ENCODE peak calls at places on chromosome 19, in seven cellular contexts. C is lung, U is AG04450, T is ascending aorta, H is HL-60, S is Calu3, P is heart right ventricle. F is an unnamed sample.
A peak's percentile ranks its signal among the peaks of the same experiment; 100 is the strongest.

GRCh38 chr19:15320118-15320517 is 12.2 kb downstream of the BRD4 start:
- DNase-seq in S (no peak), C (no peak), T (no peak), U (peak; percentile 41), P (no peak), H (no peak), F (no peak)

GRCh38 chr19:53982611-53983010 is 8.8 kb upstream of the CACNG6 start:
- DNase-seq in S (peak; percentile 94), U (no peak), C (no peak), H (no peak), T (no peak), P (peak; percentile 67), F (no peak)

GRCh38 chr19:42542791-42543190 is 14.5 kb upstream of the CEACAM1 start:
- DNase-seq in T (no peak), S (no peak), P (no peak), C (no peak), U (no peak), H (no peak), F (no peak)

GRCh38 chr19:41599175-41599966 is 23.4 kb downstream of the CEACAM21 start:
- DNase-seq in T (no peak), S (no peak), P (no peak), C (no peak), H (no peak), U (no peak), F (no peak)

GRCh38 chr19:3803114-3803888 is 17.1 kb upstream of the MATK start:
- DNase-seq in P (no peak), S (no peak), U (no peak), H (no peak), T (no peak), C (no peak), F (no peak)

GRCh38 chr19:31263317-31263716 is 85.9 kb downstream of the TSHZ3 start:
- DNase-seq in S (no peak), U (no peak), T (no peak), C (no peak), H (no peak), P (no peak), F (no peak)

GRCh38 chr19:50835785-50836542 is 2.6 kb upstream of the KLK15 start:
- DNase-seq in P (peak; percentile 74), H (peak; percentile 54), C (peak; percentile 64), T (no peak), U (peak; percentile 4), S (peak; percentile 97), F (peak; percentile 93)

GRCh38 chr19:50377051-50377441 is 789 bp downstream of the NR1H2 start:
- DNase-seq in H (no peak), T (no peak), S (peak; percentile 50), U (no peak), C (no peak), P (no peak), F (no peak)

GRCh38 chr19:31963741-31964140 is 381.7 kb upstream of the ZNF507 start:
- DNase-seq in H (no peak), P (peak; percentile 32), C (no peak), T (no peak), U (no peak), S (no peak), F (no peak)

GRCh38 chr19:51131780-51132680 is 7.3 kb downstream of the SIGLEC9 start:
- DNase-seq in P (peak; percentile 60), H (peak; percentile 59), U (peak; percentile 42), T (peak; percentile 62), S (no peak), C (peak; percentile 78), F (peak; percentile 33)

GRCh38 chr19:13633109-13633508 is 126.8 kb upstream of the CACNA1A start:
- DNase-seq in S (peak; percentile 41), P (no peak), H (no peak), U (peak; percentile 57), T (no peak), C (no peak), F (no peak)

GRCh38 chr19:18340237-18340989 is at the start of gene PGPEP1:
- DNase-seq in T (peak; percentile 75), P (peak; percentile 82), U (no peak), H (peak; percentile 79), C (peak; percentile 61), S (peak; percentile 77), F (peak; percentile 92)

GRCh38 chr19:39709026-39709872 is 5.0 kb downstream of the LGALS14 start:
- DNase-seq in H (no peak), P (no peak), S (peak; percentile 33), C (no peak), T (no peak), U (no peak), F (no peak)

GRCh38 chr19:17333611-17334413 is 843 bp downstream of the ANO8 start:
- DNase-seq in H (peak; percentile 84), C (peak; percentile 53), P (no peak), S (peak; percentile 81), U (peak; percentile 33), T (no peak), F (peak; percentile 74)

GRCh38 chr19:23957660-23958281 is 43.1 kb downstream of the ZNF726 start:
- DNase-seq in P (no peak), U (peak; percentile 34), H (no peak), C (peak; percentile 60), S (no peak), T (no peak), F (no peak)

GRCh38 chr19:4870025-4870700 is 2.7 kb upstream of the PLIN3 start:
- DNase-seq in U (peak; percentile 66), T (peak; percentile 77), C (peak; percentile 57), H (peak; percentile 92), P (peak; percentile 30), S (peak; percentile 55), F (no peak)

GRCh38 chr19:13487985-13488384 is 18.3 kb downstream of the CACNA1A start:
- DNase-seq in P (no peak), H (no peak), T (no peak), S (no peak), U (no peak), C (no peak), F (no peak)

GRCh38 chr19:7161292-7161691 is 91.8 kb downstream of the ZNF557 start:
- DNase-seq in C (no peak), T (no peak), P (no peak), S (no peak), H (no peak), U (no peak), F (no peak)

GRCh38 chr19:6564393-6564792 is 26.6 kb downstream of the CD70 start:
- DNase-seq in U (no peak), C (no peak), T (no peak), S (no peak), P (no peak), H (no peak), F (peak; percentile 33)

GRCh38 chr19:34838753-34839431 is 65.9 kb upstream of the ZNF599 start:
- DNase-seq in C (no peak), T (no peak), H (no peak), S (no peak), P (peak; percentile 33), U (no peak), F (no peak)

GRCh38 chr19:22784051-22784450 is at the start of gene ZNF99:
- DNase-seq in U (no peak), S (no peak), T (peak; percentile 73), C (peak; percentile 43), H (no peak), P (peak; percentile 68), F (no peak)

GRCh38 chr19:12884926-12885748 is 1.9 kb downstream of the KLF1 start:
- DNase-seq in U (no peak), H (peak; percentile 96), C (peak; percentile 90), P (peak; percentile 71), T (peak; percentile 71), S (peak; percentile 87), F (peak; percentile 86)

DNA sequence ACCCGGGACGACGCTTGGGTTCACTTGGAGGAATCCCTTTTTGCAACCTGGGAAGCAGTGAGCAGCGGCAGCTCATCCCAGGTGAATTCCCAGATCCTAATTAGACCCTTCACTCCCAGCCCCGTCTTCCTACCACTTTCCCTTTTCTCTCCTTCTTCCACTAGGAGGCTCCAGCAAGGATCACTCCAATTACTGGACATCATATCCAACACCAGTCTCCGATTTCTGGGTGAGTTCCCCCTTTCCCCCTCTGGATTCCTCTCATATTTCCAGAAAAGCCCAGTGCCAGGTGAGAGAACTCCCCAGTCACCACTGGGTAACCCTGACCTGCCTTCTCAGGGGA is 17.1 kb upstream of the ZSCAN4 start:
- DNase-seq in H (no peak), S (no peak), C (no peak), T (no peak), P (no peak), U (no peak), F (no peak)
- TF ChIP-seq CTCF in H (no peak), S (no peak), C (no peak), T (no peak), P (peak; percentile 28), U (peak; percentile 12), F (no peak)

GRCh38 chr19:47794526-47794925 is 9.8 kb downstream of the TPRX1 start:
- DNase-seq in C (no peak), P (no peak), U (no peak), T (no peak), S (no peak), H (no peak), F (no peak)
- TF ChIP-seq CTCF in C (no peak), P (no peak), U (no peak), T (no peak), S (no peak), H (no peak), F (no peak)

GRCh38 chr19:33236696-33237390 is 11.2 kb upstream of the SLC7A10 start:
- DNase-seq in P (no peak), T (no peak), S (no peak), C (no peak), H (no peak), U (no peak), F (no peak)
- TF ChIP-seq CTCF in P (no peak), T (no peak), S (no peak), C (no peak), H (no peak), U (no peak), F (no peak)

DNA sequence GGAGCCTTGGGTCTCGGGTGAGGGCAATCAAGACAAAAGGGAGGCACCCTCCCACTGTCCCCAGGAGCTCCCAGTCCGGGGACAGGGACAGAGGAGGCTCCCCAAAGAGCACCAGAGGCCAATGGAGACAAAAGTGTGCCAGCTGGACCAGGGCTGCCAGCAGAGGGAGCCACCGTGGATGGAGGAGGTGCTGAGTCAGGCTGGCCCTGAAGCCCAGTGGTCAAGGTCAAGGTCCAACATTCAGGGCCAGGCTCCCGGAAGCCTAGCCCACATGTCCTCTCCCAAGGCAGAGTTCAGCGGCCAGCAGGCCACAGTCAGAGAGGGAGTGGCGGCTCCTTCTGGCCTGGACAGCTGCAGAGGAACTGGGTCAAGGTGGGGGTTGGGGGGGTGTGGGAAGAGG is 8.4 kb downstream of the COL5A3 start:
- DNase-seq in P (peak; percentile 71), H (no peak), U (no peak), C (no peak), T (no peak), S (peak; percentile 40), F (no peak)
- TF ChIP-seq CTCF in P (peak; percentile 52), H (peak; percentile 2), U (peak; percentile 40), C (no peak), T (peak; percentile 21), S (peak; percentile 22), F (peak; percentile 24)

DNA sequence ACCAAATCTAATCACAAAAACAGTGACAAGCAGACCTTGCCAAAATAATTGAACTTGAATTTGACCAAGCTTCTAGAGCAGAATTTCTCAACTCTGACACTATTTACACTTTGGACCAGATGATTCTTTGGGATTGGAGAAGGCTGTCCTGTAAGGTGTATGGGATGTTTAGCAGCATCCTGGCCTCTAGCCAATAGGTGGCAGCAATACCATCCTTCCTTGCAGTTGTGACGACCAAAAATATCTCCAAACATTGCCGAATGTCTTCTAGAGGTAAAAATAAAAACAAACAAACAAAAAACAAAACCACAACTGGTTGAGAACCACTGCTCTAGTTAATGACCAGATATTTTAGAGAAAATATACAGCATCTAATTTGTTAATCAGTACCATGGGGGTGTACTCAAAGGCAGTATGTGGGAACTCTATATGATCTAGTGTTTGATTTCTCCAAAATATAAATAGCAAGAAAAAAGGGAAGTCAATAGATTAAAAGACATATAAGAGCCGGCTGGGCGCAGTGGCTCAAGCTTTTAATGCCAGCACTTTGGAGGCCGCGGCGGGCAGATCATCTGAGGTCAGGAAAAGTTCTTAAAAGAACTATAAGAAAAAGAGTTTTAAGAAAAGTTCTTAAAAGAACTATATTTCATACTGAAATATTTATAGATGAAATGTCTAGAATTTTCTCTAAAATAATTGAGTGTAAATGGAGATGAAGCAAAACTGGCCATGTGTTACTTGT is 60.9 kb upstream of the ZNF527 start:
- DNase-seq in S (no peak), C (no peak), H (no peak), T (no peak), P (no peak), U (no peak), F (no peak)
- TF ChIP-seq CTCF in S (no peak), C (no peak), H (no peak), T (no peak), P (no peak), U (no peak), F (peak; percentile 24)

F was measured in GM20000.